ENCODE peak calls at places on chromosomes 12 and 14, in nine cellular contexts. K is body of pancreas, W is fibroblast of lung, C is progenitor cell of endocrine pancreas, P is H9, F is lower leg skin, B is spleen, M is AG09319, V is uterus. G is an unnamed sample.

GRCh38 chr14:95533391-95533821 is 1.4 kb upstream of the GLRX5 start:
- DNase-seq in W (peak), K (no peak), B (no peak), V (no peak), F (no peak), C (no peak), P (no peak), M (no peak), G (no peak)

GRCh38 chr14:76923422-76924362 is 97.5 kb downstream of the LRRC74A start:
- DNase-seq in B (no peak), P (no peak), M (no peak), K (no peak), C (no peak), F (no peak), W (no peak), V (no peak), G (no peak)

GRCh38 chr14:29016050-29016900 is 249.7 kb downstream of the FOXG1 start:
- DNase-seq in F (no peak), C (peak), V (peak), M (peak), K (peak), P (peak), W (peak), B (no peak), G (no peak)

GRCh38 chr14:29584992-29585391 is 342.7 kb downstream of the PRKD1 start:
- DNase-seq in W (peak), C (peak), K (peak), P (peak), M (peak), F (no peak), V (peak), B (no peak), G (no peak)

GRCh38 chr14:22596354-22596879 is 1.7 kb upstream of the ABHD4 start:
- DNase-seq in P (no peak), V (no peak), K (no peak), C (no peak), B (no peak), M (no peak), F (no peak), W (no peak), G (no peak)

GRCh38 chr12:97276621-97277020 is 186.0 kb upstream of the RMST start:
- DNase-seq in F (no peak), W (no peak), B (no peak), P (no peak), K (no peak), M (no peak), V (no peak), C (no peak), G (no peak)

GRCh38 chr14:30559638-30560071 is 697 bp downstream of the G2E3 start:
- DNase-seq in M (no peak), F (no peak), W (peak), P (no peak), K (no peak), B (no peak), V (no peak), C (no peak), G (no peak)

GRCh38 chr12:44078273-44078672 is 242.4 kb downstream of the TMEM117 start:
- DNase-seq in P (no peak), W (no peak), V (no peak), C (no peak), M (no peak), K (no peak), F (no peak), B (no peak), G (no peak)

GRCh38 chr12:42862055-42862454 is 272.5 kb upstream of the PRICKLE1 start:
- DNase-seq in C (no peak), K (no peak), V (no peak), F (no peak), M (no peak), P (no peak), B (no peak), W (peak), G (no peak)

GRCh38 chr12:16454481-16454880 is 107.0 kb downstream of the MGST1 start:
- DNase-seq in V (no peak), C (no peak), W (peak), P (no peak), K (no peak), B (no peak), M (no peak), F (no peak), G (no peak)

GRCh38 chr14:99966912-99967311 is 98.3 kb upstream of the EVL start:
- DNase-seq in P (no peak), V (peak), C (no peak), W (no peak), F (no peak), B (no peak), M (no peak), K (no peak), G (no peak)

GRCh38 chr14:52413729-52414453 is 99.8 kb downstream of the PTGER2 start:
- DNase-seq in V (no peak), C (no peak), B (no peak), P (no peak), K (no peak), W (peak), M (no peak), F (no peak), G (no peak)

GRCh38 chr12:69386921-69387320 is 27.4 kb downstream of the YEATS4 start:
- DNase-seq in V (no peak), F (no peak), C (no peak), P (no peak), K (no peak), B (no peak), W (no peak), M (no peak), G (no peak)

GRCh38 chr14:22589096-22589839 is at the start of gene DAD1:
- DNase-seq in M (peak), B (peak), K (peak), F (peak), P (peak), W (peak), V (peak), C (peak), G (peak)

GRCh38 chr14:23376477-23377200 is at the start of gene CMTM5:
- DNase-seq in M (no peak), C (no peak), W (no peak), F (no peak), V (no peak), P (peak), B (no peak), K (no peak), G (no peak)

GRCh38 chr12:108972226-108972757 is 48.6 kb downstream of the SVOP start:
- DNase-seq in F (no peak), K (no peak), P (no peak), W (no peak), C (no peak), M (no peak), B (peak), V (no peak), G (no peak)

GRCh38 chr12:57133013-57133569 is 4.8 kb downstream of the LRP1 start:
- DNase-seq in P (no peak), V (peak), K (no peak), W (peak), B (peak), F (no peak), C (no peak), M (no peak), G (no peak)

GRCh38 chr12:78483767-78484315 is 380.7 kb upstream of the SYT1 start:
- DNase-seq in W (no peak), P (no peak), V (no peak), C (no peak), B (no peak), K (no peak), M (no peak), F (no peak), G (no peak)

GRCh38 chr12:127459166-127459565 is 807.8 kb upstream of the TMEM132C start:
- DNase-seq in C (no peak), P (no peak), V (no peak), B (no peak), K (no peak), F (no peak), W (no peak), M (no peak), G (no peak)

GRCh38 chr14:104331871-104332605 is 193.7 kb downstream of the KIF26A start:
- DNase-seq in K (no peak), W (no peak), C (no peak), V (no peak), M (no peak), P (no peak), B (no peak), F (no peak), G (no peak)
- TF ChIP-seq CTCF in K (no peak), W (no peak), C (no peak), V (no peak), M (no peak), P (peak), B (no peak), F (no peak), G (no peak)

DNA sequence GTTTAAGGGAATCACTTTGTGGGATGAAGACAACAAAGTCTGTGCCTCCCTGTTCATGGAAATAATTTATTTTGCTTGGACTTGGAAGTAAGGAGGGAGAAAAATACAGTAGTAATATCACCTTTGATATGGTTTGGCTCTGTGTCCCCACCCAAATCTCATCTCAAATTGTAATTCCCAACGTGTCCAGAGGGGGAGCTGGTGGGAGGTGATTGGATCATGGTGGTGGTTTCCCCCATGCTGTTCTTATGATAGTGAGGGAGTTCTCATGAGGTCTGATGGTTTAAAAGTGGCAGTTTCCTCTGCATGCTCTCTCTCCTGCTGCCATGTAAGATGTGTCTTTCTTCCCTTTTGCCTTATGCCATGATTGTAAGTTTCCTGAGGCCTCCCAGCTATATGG is 460.7 kb downstream of the NOVA1 start:
- DNase-seq in K (no peak), M (no peak), V (no peak), C (no peak), W (no peak), B (no peak), F (no peak), P (no peak), G (no peak)
- TF ChIP-seq CTCF in K (no peak), M (no peak), V (no peak), C (no peak), W (no peak), B (no peak), F (no peak), P (peak), G (no peak)

DNA sequence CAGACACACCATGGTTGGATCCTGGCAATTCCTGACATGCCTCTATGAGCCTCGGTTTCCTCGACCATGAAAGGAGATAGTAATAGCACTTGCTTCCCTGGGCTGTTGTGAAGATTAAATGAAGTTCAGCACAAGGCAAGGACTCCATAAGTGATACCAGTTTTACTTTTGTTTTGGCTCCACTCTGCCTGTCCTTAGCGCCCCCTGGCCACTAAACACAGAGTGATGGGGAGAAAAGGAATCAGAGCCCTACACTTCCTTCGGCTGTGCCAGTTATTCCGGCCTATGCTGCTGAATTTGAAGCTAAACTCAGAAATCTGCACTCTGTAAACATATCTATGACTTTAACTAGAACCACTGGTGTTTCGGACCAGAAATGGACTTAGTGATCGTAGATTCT is 173.8 kb downstream of the C12orf75 start:
- DNase-seq in K (no peak), F (no peak), M (no peak), C (no peak), B (no peak), V (no peak), W (no peak), P (peak), G (no peak)
- TF ChIP-seq CTCF in K (no peak), F (no peak), M (no peak), C (no peak), B (no peak), V (no peak), W (no peak), P (peak), G (no peak)

GRCh38 chr12:54328595-54329337 is 3.8 kb downstream of the COPZ1 start:
- DNase-seq in B (no peak), V (no peak), F (no peak), K (no peak), P (no peak), W (no peak), C (no peak), M (no peak), G (no peak)
- TF ChIP-seq CTCF in B (no peak), V (no peak), F (no peak), K (no peak), P (no peak), W (no peak), C (no peak), M (no peak), G (no peak)

DNA sequence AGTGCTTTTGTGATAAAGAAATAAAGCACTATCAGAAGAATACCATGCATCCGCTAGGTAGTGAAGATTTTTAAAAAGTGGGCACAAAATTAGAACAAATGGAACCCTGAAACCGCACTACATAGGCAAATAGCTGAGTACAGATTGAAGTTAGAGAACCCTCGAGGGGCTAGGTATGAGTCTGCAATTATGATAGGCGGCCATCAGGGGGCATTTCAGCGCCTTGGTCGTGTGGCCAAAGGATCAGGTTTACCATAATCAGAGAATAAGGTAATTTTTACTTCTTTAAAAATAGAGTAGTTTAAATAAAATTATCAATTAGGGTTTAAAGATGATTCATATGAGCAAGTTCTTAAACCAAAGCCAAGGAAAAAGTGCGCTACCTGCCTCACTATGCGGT is 129.8 kb downstream of the TMX1 start:
- DNase-seq in K (peak), F (no peak), M (no peak), B (no peak), W (no peak), V (no peak), C (no peak), P (no peak), G (no peak)
- TF ChIP-seq CTCF in K (peak), F (no peak), M (no peak), B (no peak), W (no peak), V (no peak), C (no peak), P (peak), G (no peak)

DNA sequence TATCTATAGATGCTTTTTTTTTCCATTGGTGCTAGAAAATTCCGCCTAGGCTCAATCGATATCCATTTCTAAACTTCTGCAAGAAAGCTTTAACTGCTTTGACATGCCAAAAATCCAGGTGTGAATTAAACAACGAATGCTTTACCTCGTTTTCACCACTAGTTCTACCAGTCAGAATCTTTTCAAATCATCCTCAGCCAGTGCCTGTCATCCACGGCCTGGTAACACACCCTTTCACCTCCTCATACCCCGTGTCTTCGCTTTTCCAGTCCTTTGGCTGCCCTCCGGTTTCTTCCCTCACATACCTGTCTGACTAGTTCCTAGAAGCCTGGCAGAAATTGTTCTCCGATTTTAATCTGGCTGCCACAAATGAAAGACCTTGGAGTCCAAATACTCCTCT is 1.4 kb upstream of the PHC1 start:
- DNase-seq in F (peak), B (no peak), C (no peak), P (peak), W (no peak), V (no peak), M (no peak), K (peak), G (no peak)
- TF ChIP-seq CTCF in F (no peak), B (no peak), C (peak), P (peak), W (peak), V (no peak), M (no peak), K (peak), G (no peak)

DNA sequence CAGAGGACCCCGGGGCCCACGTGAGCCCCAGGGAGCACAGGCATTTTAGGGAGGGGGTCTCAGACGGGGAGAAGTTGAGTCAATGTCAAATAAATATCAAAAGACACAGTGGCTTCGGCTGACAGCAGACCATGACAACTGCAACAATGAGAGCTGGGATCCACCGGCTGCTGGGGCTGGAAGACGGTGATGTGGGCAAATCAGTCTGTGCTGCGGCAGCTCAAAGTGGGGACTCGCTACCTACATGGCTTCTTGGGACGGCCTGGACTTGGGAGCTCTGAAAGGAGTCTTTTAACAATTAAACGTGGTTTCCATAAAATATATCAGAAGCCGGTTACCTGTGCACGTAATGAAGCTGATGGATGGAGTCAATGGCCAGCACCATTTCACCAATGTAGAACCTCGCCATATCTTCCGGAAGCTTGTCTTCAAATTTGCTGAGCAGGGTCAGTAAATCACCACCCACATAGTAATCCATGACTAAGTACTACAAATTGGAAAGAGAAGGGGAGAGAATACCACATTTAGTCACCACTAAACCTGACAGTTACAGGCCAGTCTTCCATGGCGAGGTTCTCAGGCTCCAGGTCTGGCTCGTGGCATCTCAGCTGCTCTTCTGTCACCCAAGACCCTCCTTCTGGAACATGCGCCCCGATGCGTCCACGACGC is 58.0 kb downstream of the CDC42BPB start:
- DNase-seq in M (no peak), P (no peak), K (no peak), B (no peak), C (no peak), V (no peak), F (no peak), W (peak), G (no peak)
- TF ChIP-seq CTCF in M (no peak), P (no peak), K (no peak), B (no peak), C (no peak), V (no peak), F (no peak), W (no peak), G (no peak)

DNA sequence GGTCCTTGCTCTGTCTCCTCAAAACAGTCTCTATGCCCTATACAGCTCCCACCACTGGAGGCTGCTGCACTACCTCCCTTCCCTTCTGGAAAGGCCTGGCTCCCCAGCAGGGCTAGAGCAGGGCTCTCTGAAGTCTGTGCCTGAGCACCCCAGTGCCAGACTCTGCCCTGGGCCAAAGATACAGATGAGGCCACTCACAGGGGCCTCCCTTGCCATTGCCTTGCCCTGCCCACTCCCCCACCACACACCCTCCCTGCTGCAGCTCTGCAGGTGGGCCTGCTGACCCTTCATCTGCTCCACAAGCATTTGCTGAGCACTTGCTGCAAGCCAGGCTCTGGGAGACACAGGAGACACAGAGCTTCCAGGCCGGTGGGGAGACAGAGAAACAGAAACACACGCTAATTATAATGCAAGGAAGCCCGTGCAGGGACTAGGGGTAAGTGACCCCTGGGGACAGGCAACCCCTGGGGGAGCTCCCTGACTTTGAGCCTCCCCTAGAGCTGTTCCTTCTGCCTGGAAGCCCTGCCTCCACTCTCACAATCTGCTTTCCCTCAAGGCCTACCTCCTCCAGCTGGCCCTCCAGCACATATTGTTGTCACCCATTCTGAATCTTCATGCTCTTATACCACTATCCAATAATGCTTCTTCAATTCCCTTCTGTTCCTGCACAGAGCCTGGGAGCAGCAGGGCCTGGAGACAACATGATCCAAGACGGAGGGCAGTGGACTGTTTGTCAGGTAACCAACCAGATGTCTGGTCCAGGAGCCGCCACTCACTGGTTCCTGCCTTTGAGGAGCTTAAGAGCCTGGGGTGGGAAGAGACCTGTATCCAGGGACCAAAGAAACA is 32.6 kb upstream of the PNMA1 start:
- DNase-seq in W (no peak), C (no peak), V (no peak), P (peak), F (no peak), M (no peak), B (peak), K (no peak), G (no peak)
- TF ChIP-seq CTCF in W (peak), C (no peak), V (peak), P (peak), F (no peak), M (peak), B (no peak), K (no peak), G (no peak)

G was measured in omental fat pad.